ENCODE peak calls at places on chromosomes 2 and 18, in nine cellular contexts. A, O, F, L, J, R, C, Q and K are unnamed samples.

GRCh38 chr2:105847056-105847455 is 102.3 kb downstream of the NCK2 start:
- DNase-seq in A (no peak), F (no peak), R (no peak), C (no peak), O (no peak), Q (no peak), L (no peak), J (no peak), K (no peak)

GRCh38 chr2:43343573-43344304 is 117.3 kb upstream of the ZFP36L2 start:
- DNase-seq in Q (no peak), J (peak; percentile 92), R (peak; percentile 66), F (peak; percentile 97), A (peak; percentile 94), C (no peak), L (peak; percentile 84), O (peak; percentile 88), K (peak; percentile 85)

GRCh38 chr2:163610817-163611556 is 124.8 kb downstream of the FIGN start:
- DNase-seq in J (no peak), R (no peak), Q (peak; percentile 5), C (peak; percentile 6), L (no peak), A (no peak), F (no peak), O (no peak), K (no peak)

GRCh38 chr2:57726294-57726693 is 320.3 kb upstream of the VRK2 start:
- DNase-seq in L (no peak), A (no peak), Q (no peak), C (no peak), F (no peak), O (no peak), J (no peak), R (no peak), K (no peak)

GRCh38 chr2:213098612-213099011 is 52.8 kb downstream of the IKZF2 start:
- DNase-seq in A (no peak), R (no peak), L (peak; percentile 33), Q (no peak), F (no peak), O (peak; percentile 22), C (no peak), J (no peak), K (no peak)

GRCh38 chr2:68465081-68465916 is 1.8 kb downstream of the FBXO48 start:
- DNase-seq in A (no peak), L (no peak), F (peak; percentile 33), Q (no peak), J (no peak), R (no peak), C (no peak), O (no peak), K (no peak)

GRCh38 chr2:26735096-26735495 is 29.0 kb upstream of the SLC35F6 start:
- DNase-seq in C (no peak), A (no peak), J (peak; percentile 40), Q (no peak), F (peak; percentile 96), R (no peak), O (peak; percentile 81), L (no peak), K (no peak)

GRCh38 chr2:223697921-223698645 is 95.9 kb upstream of the SCG2 start:
- DNase-seq in J (no peak), R (no peak), Q (no peak), C (peak; percentile 96), O (no peak), A (no peak), F (peak; percentile 41), L (no peak), K (no peak)

GRCh38 chr2:129300456-129300855 is 679.0 kb upstream of the RAB6C start:
- DNase-seq in L (no peak), C (no peak), F (no peak), Q (no peak), J (no peak), R (no peak), A (no peak), O (no peak), K (no peak)

GRCh38 chr2:164840458-164840929 is 1.1 kb downstream of the COBLL1 start:
- DNase-seq in L (peak; percentile 54), R (peak; percentile 23), C (no peak), J (peak; percentile 49), Q (peak; percentile 6), A (peak; percentile 74), F (no peak), O (peak; percentile 75), K (no peak)

GRCh38 chr2:164839914-164840457 is 1.6 kb downstream of the COBLL1 start:
- DNase-seq in F (peak; percentile 18), C (no peak), R (no peak), O (peak; percentile 26), Q (no peak), A (no peak), L (peak; percentile 32), J (no peak), K (no peak)

GRCh38 chr2:164841719-164842623 is at the start of gene COBLL1:
- DNase-seq in A (peak; percentile 86), L (peak; percentile 84), Q (peak; percentile 69), R (peak; percentile 42), C (peak; percentile 71), J (peak; percentile 83), O (peak; percentile 85), F (peak; percentile 41), K (peak; percentile 88)

GRCh38 chr2:164842624-164842966 is 972 bp upstream of the COBLL1 start:
- DNase-seq in J (no peak), C (no peak), Q (no peak), A (no peak), O (no peak), F (no peak), R (no peak), L (no peak), K (no peak)

DNA sequence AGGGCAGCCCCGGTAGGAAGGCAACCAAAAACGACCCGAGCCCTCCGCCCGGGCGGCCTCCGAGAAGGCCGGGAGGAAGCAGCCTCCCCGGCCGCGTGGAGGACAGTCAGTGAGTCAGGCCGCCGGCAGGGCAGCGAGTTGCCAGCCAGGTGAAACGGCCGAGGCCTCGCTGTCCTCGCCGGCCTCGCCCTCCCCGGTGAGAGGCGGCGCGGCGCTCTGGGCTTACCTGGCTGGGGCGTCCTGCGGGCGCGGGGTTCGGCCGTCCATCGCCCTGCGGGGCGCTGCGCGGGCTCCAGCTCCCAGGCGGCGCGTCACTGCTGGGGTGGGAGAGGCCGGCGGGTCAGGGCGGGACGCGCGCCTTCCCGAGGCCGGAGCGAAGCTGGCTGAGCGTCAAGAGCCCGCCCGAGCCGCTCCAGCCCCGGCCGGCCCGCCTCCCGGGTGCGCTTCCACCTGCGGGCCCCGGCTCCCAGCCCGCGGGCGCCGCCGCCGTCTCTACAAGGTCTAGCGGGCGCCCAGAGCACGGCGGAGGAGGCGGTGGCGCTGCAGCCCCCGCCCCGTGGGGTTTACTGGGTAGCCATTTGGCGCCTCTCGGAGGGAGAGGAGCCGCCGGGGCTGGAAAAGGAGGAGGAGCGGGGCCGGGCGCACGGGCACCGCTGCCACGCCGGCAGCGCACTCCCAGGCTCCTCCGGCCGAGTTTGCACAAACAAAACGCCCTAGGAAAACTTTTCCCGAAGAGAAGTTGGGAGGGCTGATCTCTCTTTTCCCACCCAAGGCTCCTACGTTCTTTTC is 499 bp downstream of the COBLL1 start:
- DNase-seq in C (peak; percentile 46), L (peak; percentile 84), O (peak; percentile 75), R (peak; percentile 38), Q (peak; percentile 60), F (peak; percentile 32), J (peak; percentile 75), A (peak; percentile 85), K (peak; percentile 64)
- TF ChIP-seq POLR2A in C (peak; percentile 30), L (peak; percentile 67), O (no peak), R (peak; percentile 14), Q (peak; percentile 31), F (no peak), J (no peak), A (no peak), K (no peak)

GRCh38 chr2:233435436-233436190 is 81.3 kb downstream of the DGKD start:
- DNase-seq in L (peak; percentile 11), F (no peak), A (peak; percentile 24), J (peak; percentile 14), R (no peak), O (no peak), Q (no peak), C (no peak), K (no peak)
- H3K27ac ChIP-seq in L (no peak overlapping the region), F (no peak overlapping the region), A (no peak overlapping the region), J (no peak overlapping the region), R (no peak overlapping the region), O (no peak overlapping the region), Q (peak overlapping the region; percentile 67), C (no peak overlapping the region), K (no peak overlapping the region)

DNA sequence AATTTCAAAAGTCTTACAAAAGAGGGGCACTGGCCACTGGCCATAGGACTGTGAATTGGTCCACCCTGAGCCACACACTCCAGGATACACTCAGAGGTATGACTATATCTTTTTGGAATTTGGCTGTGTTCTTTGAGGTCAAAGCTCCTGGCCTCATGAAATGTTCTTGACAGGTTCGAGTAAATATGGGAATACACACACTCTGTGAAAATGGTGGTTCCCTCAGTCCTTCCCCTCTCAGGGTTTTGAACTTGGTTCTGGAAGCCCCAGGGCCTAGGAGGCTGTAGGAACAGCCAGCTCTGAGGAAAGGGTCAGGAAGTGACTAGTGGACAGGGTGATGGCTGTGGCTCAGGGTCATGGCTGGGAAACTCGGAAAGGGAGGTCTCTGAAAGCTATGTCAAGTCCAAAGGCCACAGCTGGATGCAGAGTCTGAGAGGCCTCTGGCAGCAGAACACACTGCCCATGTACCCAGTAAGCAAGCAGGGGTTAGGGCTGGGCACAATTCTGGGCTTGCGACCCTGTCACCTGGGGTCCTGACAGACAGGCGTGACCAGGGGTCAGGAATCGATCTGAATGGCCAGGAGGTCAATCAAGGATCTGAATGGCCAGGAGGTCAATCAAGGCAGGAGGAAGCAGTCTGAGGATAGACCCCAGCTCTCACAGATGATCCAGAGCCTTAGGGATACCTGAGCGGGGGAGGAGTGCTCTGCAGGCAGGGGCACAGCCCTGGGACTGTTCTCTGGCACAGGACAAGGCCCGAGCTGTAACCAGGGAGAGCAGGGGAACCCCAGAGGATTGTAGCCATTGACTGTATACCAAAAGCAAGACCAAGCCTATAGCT is 223.4 kb upstream of the SMAD2 start:
- DNase-seq in L (no peak), A (no peak), F (no peak), J (peak; percentile 23), Q (no peak), C (no peak), R (no peak), O (no peak), K (no peak)
- TF ChIP-seq POLR2A in L (no peak), A (no peak), F (no peak), J (no peak), Q (no peak), C (no peak), R (no peak), O (no peak), K (no peak)

GRCh38 chr2:233471291-233472035 is 95.1 kb downstream of the USP40 start:
- DNase-seq in Q (no peak), A (no peak), R (peak; percentile 5), L (peak; percentile 15), O (no peak), J (no peak), C (no peak), F (no peak), K (peak; percentile 10)

GRCh38 chr2:233470839-233471238 is 95.7 kb downstream of the USP40 start:
- DNase-seq in L (peak; percentile 18), F (no peak), Q (no peak), O (no peak), J (no peak), R (peak; percentile 10), A (peak; percentile 64), C (no peak), K (no peak)

GRCh38 chr2:233469261-233470006 is 97.1 kb downstream of the USP40 start:
- DNase-seq in J (peak; percentile 62), L (peak; percentile 72), Q (no peak), R (peak; percentile 14), C (no peak), F (no peak), A (peak; percentile 86), O (no peak), K (no peak)

GRCh38 chr2:233468746-233469110 is 97.9 kb downstream of the USP40 start:
- DNase-seq in A (no peak), R (peak; percentile 7), J (no peak), F (no peak), Q (no peak), C (no peak), O (no peak), L (no peak), K (no peak)

GRCh38 chr2:233470007-233470687 is 96.4 kb downstream of the USP40 start:
- DNase-seq in F (no peak), O (peak; percentile 47), C (no peak), R (peak; percentile 34), A (peak; percentile 93), J (peak; percentile 81), Q (no peak), L (peak; percentile 83), K (no peak)
- H3K27ac ChIP-seq in F (no peak overlapping the region), O (peak overlapping the region; percentile 8), C (no peak overlapping the region), R (no peak overlapping the region), A (peak overlapping the region; percentile 79), J (peak overlapping the region; percentile 52), Q (peak overlapping the region; percentile 98), L (peak overlapping the region; percentile 84), K (no peak overlapping the region)